ENCODE peak calls at places on chromosome 21, in seven cellular contexts. One of them, this sample, is unnamed.

GRCh38 chr21:44991538-44992483 is 52.0 kb downstream of the SLX9 start:
- DNase-seq in foreskin keratinocyte: no peak
- DNase-seq in EL: peak
- DNase-seq in heart left ventricle: peak
- DNase-seq in OCI-M1: no peak
- DNase-seq in stimulated activated CD4-positive, alpha-beta T cell treated with anti-CD3 and anti-CD28 coated beads, Interleukin-12 subunit alpha, Interleukin-12 subunit beta, amount 100 ng/mL, for 4 hours: no peak
- DNase-seq in small intestine: no peak
- DNase-seq in this sample: no peak

GRCh38 chr21:46295177-46295711 is 9.1 kb downstream of the YBEY start:
- DNase-seq in OCI-M1: no peak
- DNase-seq in EL: peak
- DNase-seq in stimulated activated CD4-positive, alpha-beta T cell treated with anti-CD3 and anti-CD28 coated beads, Interleukin-12 subunit alpha, Interleukin-12 subunit beta, amount 100 ng/mL, for 4 hours: no peak
- DNase-seq in foreskin keratinocyte: no peak
- DNase-seq in heart left ventricle: peak
- DNase-seq in small intestine: no peak
- DNase-seq in this sample: no peak

GRCh38 chr21:34606051-34606450 is 8.9 kb downstream of the RCAN1 start:
- DNase-seq in small intestine: no peak
- DNase-seq in EL: no peak
- DNase-seq in heart left ventricle: no peak
- DNase-seq in foreskin keratinocyte: no peak
- DNase-seq in OCI-M1: no peak
- DNase-seq in stimulated activated CD4-positive, alpha-beta T cell treated with anti-CD3 and anti-CD28 coated beads, Interleukin-12 subunit alpha, Interleukin-12 subunit beta, amount 100 ng/mL, for 4 hours: no peak
- DNase-seq in this sample: no peak

GRCh38 chr21:41170442-41170841 is 2.5 kb downstream of the BACE2 start:
- DNase-seq in foreskin keratinocyte: peak
- DNase-seq in OCI-M1: peak
- DNase-seq in heart left ventricle: peak
- DNase-seq in small intestine: peak
- DNase-seq in EL: peak
- DNase-seq in stimulated activated CD4-positive, alpha-beta T cell treated with anti-CD3 and anti-CD28 coated beads, Interleukin-12 subunit alpha, Interleukin-12 subunit beta, amount 100 ng/mL, for 4 hours: no peak
- DNase-seq in this sample: no peak

GRCh38 chr21:43318841-43319781 is 107.8 kb downstream of the SIK1 start:
- DNase-seq in OCI-M1: no peak
- DNase-seq in small intestine: no peak
- DNase-seq in heart left ventricle: peak
- DNase-seq in EL: peak
- DNase-seq in foreskin keratinocyte: peak
- DNase-seq in stimulated activated CD4-positive, alpha-beta T cell treated with anti-CD3 and anti-CD28 coated beads, Interleukin-12 subunit alpha, Interleukin-12 subunit beta, amount 100 ng/mL, for 4 hours: no peak
- DNase-seq in this sample: no peak

GRCh38 chr21:45376459-45377324 is 28.3 kb upstream of the COL18A1 start:
- DNase-seq in small intestine: no peak
- DNase-seq in foreskin keratinocyte: no peak
- DNase-seq in OCI-M1: no peak
- DNase-seq in stimulated activated CD4-positive, alpha-beta T cell treated with anti-CD3 and anti-CD28 coated beads, Interleukin-12 subunit alpha, Interleukin-12 subunit beta, amount 100 ng/mL, for 4 hours: no peak
- DNase-seq in EL: no peak
- DNase-seq in heart left ventricle: peak
- DNase-seq in this sample: no peak

GRCh38 chr21:44397431-44398031 is 44.1 kb downstream of the TRPM2 start:
- DNase-seq in EL: no peak
- DNase-seq in heart left ventricle: no peak
- DNase-seq in stimulated activated CD4-positive, alpha-beta T cell treated with anti-CD3 and anti-CD28 coated beads, Interleukin-12 subunit alpha, Interleukin-12 subunit beta, amount 100 ng/mL, for 4 hours: no peak
- DNase-seq in OCI-M1: no peak
- DNase-seq in small intestine: no peak
- DNase-seq in foreskin keratinocyte: no peak
- DNase-seq in this sample: no peak

GRCh38 chr21:35232545-35233176 is 183.6 kb upstream of the RUNX1 start:
- DNase-seq in heart left ventricle: no peak
- DNase-seq in foreskin keratinocyte: no peak
- DNase-seq in small intestine: no peak
- DNase-seq in stimulated activated CD4-positive, alpha-beta T cell treated with anti-CD3 and anti-CD28 coated beads, Interleukin-12 subunit alpha, Interleukin-12 subunit beta, amount 100 ng/mL, for 4 hours: no peak
- DNase-seq in OCI-M1: peak
- DNase-seq in EL: peak
- DNase-seq in this sample: no peak

GRCh38 chr21:29771491-29772066 is 168.2 kb downstream of the GRIK1 start:
- DNase-seq in stimulated activated CD4-positive, alpha-beta T cell treated with anti-CD3 and anti-CD28 coated beads, Interleukin-12 subunit alpha, Interleukin-12 subunit beta, amount 100 ng/mL, for 4 hours: no peak
- DNase-seq in foreskin keratinocyte: peak
- DNase-seq in small intestine: no peak
- DNase-seq in heart left ventricle: no peak
- DNase-seq in OCI-M1: no peak
- DNase-seq in EL: no peak
- DNase-seq in this sample: no peak